ENCODE peak calls at places on chromosomes 13 and 19, in eight cellular contexts. One of them, this sample, is unnamed.

GRCh38 chr13:48542581-48543341 is 9.9 kb upstream of the RCBTB2 start:
- DNase-seq in germinal center: no peak
- DNase-seq in HFF-Myc: no peak
- DNase-seq in astrocyte of the hippocampus: peak; percentile 38
- DNase-seq in NCI-H2029: peak; percentile 53
- DNase-seq in GM03348: no peak
- DNase-seq in stimulated activated CD8-positive, alpha-beta memory T cell treated with anti-CD3 and anti-CD28 coated beads, Interleukin-2, amount 100 ng/mL, for 1 hour: no peak
- DNase-seq in astrocyte: peak; percentile 7
- DNase-seq in this sample: peak; percentile 22

GRCh38 chr19:3880471-3881271 is at the start of gene ATCAY:
- DNase-seq in germinal center: no peak
- DNase-seq in HFF-Myc: no peak
- DNase-seq in astrocyte of the hippocampus: peak; percentile 51
- DNase-seq in NCI-H2029: no peak
- DNase-seq in GM03348: peak; percentile 5
- DNase-seq in stimulated activated CD8-positive, alpha-beta memory T cell treated with anti-CD3 and anti-CD28 coated beads, Interleukin-2, amount 100 ng/mL, for 1 hour: no peak
- DNase-seq in astrocyte: no peak
- DNase-seq in this sample: no peak

GRCh38 chr13:30111810-30112209 is 195.5 kb downstream of the KATNAL1 start:
- DNase-seq in germinal center: peak; percentile 46
- DNase-seq in HFF-Myc: no peak
- DNase-seq in astrocyte of the hippocampus: no peak
- DNase-seq in NCI-H2029: no peak
- DNase-seq in GM03348: peak; percentile 39
- DNase-seq in stimulated activated CD8-positive, alpha-beta memory T cell treated with anti-CD3 and anti-CD28 coated beads, Interleukin-2, amount 100 ng/mL, for 1 hour: no peak
- DNase-seq in astrocyte: no peak
- DNase-seq in this sample: peak; percentile 42

GRCh38 chr13:114079601-114080536 is 52.6 kb downstream of the RASA3 start:
- DNase-seq in germinal center: no peak
- DNase-seq in HFF-Myc: no peak
- DNase-seq in astrocyte of the hippocampus: no peak
- DNase-seq in NCI-H2029: no peak
- DNase-seq in GM03348: no peak
- DNase-seq in stimulated activated CD8-positive, alpha-beta memory T cell treated with anti-CD3 and anti-CD28 coated beads, Interleukin-2, amount 100 ng/mL, for 1 hour: no peak
- DNase-seq in astrocyte: no peak
- DNase-seq in this sample: no peak

GRCh38 chr19:55225415-55225958 is 3.1 kb downstream of the TMEM86B start:
- DNase-seq in germinal center: no peak
- DNase-seq in HFF-Myc: no peak
- DNase-seq in astrocyte of the hippocampus: no peak
- DNase-seq in NCI-H2029: no peak
- DNase-seq in GM03348: no peak
- DNase-seq in stimulated activated CD8-positive, alpha-beta memory T cell treated with anti-CD3 and anti-CD28 coated beads, Interleukin-2, amount 100 ng/mL, for 1 hour: no peak
- DNase-seq in astrocyte: no peak
- DNase-seq in this sample: no peak

GRCh38 chr13:47945738-47946137 is 55.3 kb downstream of the SUCLA2 start:
- DNase-seq in germinal center: no peak
- DNase-seq in HFF-Myc: no peak
- DNase-seq in astrocyte of the hippocampus: no peak
- DNase-seq in NCI-H2029: no peak
- DNase-seq in GM03348: peak; percentile 58
- DNase-seq in stimulated activated CD8-positive, alpha-beta memory T cell treated with anti-CD3 and anti-CD28 coated beads, Interleukin-2, amount 100 ng/mL, for 1 hour: no peak
- DNase-seq in astrocyte: peak; percentile 65
- DNase-seq in this sample: peak; percentile 45

GRCh38 chr19:52520013-52520412 is 7.5 kb upstream of the ZNF808 start:
- DNase-seq in germinal center: no peak
- DNase-seq in HFF-Myc: no peak
- DNase-seq in astrocyte of the hippocampus: no peak
- DNase-seq in NCI-H2029: no peak
- DNase-seq in GM03348: no peak
- DNase-seq in stimulated activated CD8-positive, alpha-beta memory T cell treated with anti-CD3 and anti-CD28 coated beads, Interleukin-2, amount 100 ng/mL, for 1 hour: no peak
- DNase-seq in astrocyte: no peak
- DNase-seq in this sample: no peak

GRCh38 chr13:112152846-112153245 is 85.9 kb downstream of the SOX1 start:
- DNase-seq in germinal center: no peak
- DNase-seq in HFF-Myc: no peak
- DNase-seq in astrocyte of the hippocampus: no peak
- DNase-seq in NCI-H2029: no peak
- DNase-seq in GM03348: no peak
- DNase-seq in stimulated activated CD8-positive, alpha-beta memory T cell treated with anti-CD3 and anti-CD28 coated beads, Interleukin-2, amount 100 ng/mL, for 1 hour: no peak
- DNase-seq in astrocyte: no peak
- DNase-seq in this sample: no peak

GRCh38 chr19:45168767-45169351 is 8.1 kb upstream of the NKPD1 start:
- DNase-seq in germinal center: no peak
- DNase-seq in HFF-Myc: no peak
- DNase-seq in astrocyte of the hippocampus: no peak
- DNase-seq in NCI-H2029: peak; percentile 51
- DNase-seq in GM03348: no peak
- DNase-seq in stimulated activated CD8-positive, alpha-beta memory T cell treated with anti-CD3 and anti-CD28 coated beads, Interleukin-2, amount 100 ng/mL, for 1 hour: no peak
- DNase-seq in astrocyte: no peak
- DNase-seq in this sample: no peak

GRCh38 chr19:31448221-31448657 is 99.0 kb upstream of the TSHZ3 start:
- DNase-seq in germinal center: no peak
- DNase-seq in HFF-Myc: peak; percentile 42
- DNase-seq in astrocyte of the hippocampus: peak; percentile 29
- DNase-seq in NCI-H2029: peak; percentile 96
- DNase-seq in GM03348: peak; percentile 91
- DNase-seq in stimulated activated CD8-positive, alpha-beta memory T cell treated with anti-CD3 and anti-CD28 coated beads, Interleukin-2, amount 100 ng/mL, for 1 hour: no peak
- DNase-seq in astrocyte: peak; percentile 69
- DNase-seq in this sample: peak; percentile 90

GRCh38 chr13:111966969-111967368 is 100.0 kb upstream of the SOX1 start:
- DNase-seq in germinal center: no peak
- DNase-seq in HFF-Myc: no peak
- DNase-seq in astrocyte of the hippocampus: no peak
- DNase-seq in NCI-H2029: no peak
- DNase-seq in GM03348: no peak
- DNase-seq in stimulated activated CD8-positive, alpha-beta memory T cell treated with anti-CD3 and anti-CD28 coated beads, Interleukin-2, amount 100 ng/mL, for 1 hour: no peak
- DNase-seq in astrocyte: no peak
- DNase-seq in this sample: no peak

GRCh38 chr19:3810708-3811355 is 24.7 kb upstream of the MATK start:
- DNase-seq in germinal center: no peak
- DNase-seq in HFF-Myc: no peak
- DNase-seq in astrocyte of the hippocampus: no peak
- DNase-seq in NCI-H2029: no peak
- DNase-seq in GM03348: no peak
- DNase-seq in stimulated activated CD8-positive, alpha-beta memory T cell treated with anti-CD3 and anti-CD28 coated beads, Interleukin-2, amount 100 ng/mL, for 1 hour: no peak
- DNase-seq in astrocyte: no peak
- DNase-seq in this sample: no peak

GRCh38 chr19:3556978-3557460 is 367 bp downstream of the MFSD12 start:
- DNase-seq in germinal center: peak; percentile 70
- DNase-seq in HFF-Myc: no peak
- DNase-seq in astrocyte of the hippocampus: peak; percentile 67
- DNase-seq in NCI-H2029: peak; percentile 27
- DNase-seq in GM03348: peak; percentile 79
- DNase-seq in stimulated activated CD8-positive, alpha-beta memory T cell treated with anti-CD3 and anti-CD28 coated beads, Interleukin-2, amount 100 ng/mL, for 1 hour: peak; percentile 49
- DNase-seq in astrocyte: peak; percentile 20
- DNase-seq in this sample: peak; percentile 72

GRCh38 chr13:23470706-23471610 is 37.5 kb upstream of the SACS start:
- DNase-seq in germinal center: no peak
- DNase-seq in HFF-Myc: no peak
- DNase-seq in astrocyte of the hippocampus: no peak
- DNase-seq in NCI-H2029: no peak
- DNase-seq in GM03348: no peak
- DNase-seq in stimulated activated CD8-positive, alpha-beta memory T cell treated with anti-CD3 and anti-CD28 coated beads, Interleukin-2, amount 100 ng/mL, for 1 hour: no peak
- DNase-seq in astrocyte: no peak
- DNase-seq in this sample: no peak

GRCh38 chr13:97502192-97502591 is 68.2 kb downstream of the RAP2A start:
- DNase-seq in germinal center: no peak
- DNase-seq in HFF-Myc: no peak
- DNase-seq in astrocyte of the hippocampus: no peak
- DNase-seq in NCI-H2029: no peak
- DNase-seq in GM03348: no peak
- DNase-seq in stimulated activated CD8-positive, alpha-beta memory T cell treated with anti-CD3 and anti-CD28 coated beads, Interleukin-2, amount 100 ng/mL, for 1 hour: no peak
- DNase-seq in astrocyte: no peak
- DNase-seq in this sample: no peak

GRCh38 chr19:3710265-3710812 is 2.2 kb downstream of the TJP3 start:
- DNase-seq in germinal center: no peak
- DNase-seq in HFF-Myc: no peak
- DNase-seq in astrocyte of the hippocampus: peak; percentile 59
- DNase-seq in NCI-H2029: peak; percentile 98
- DNase-seq in GM03348: no peak
- DNase-seq in stimulated activated CD8-positive, alpha-beta memory T cell treated with anti-CD3 and anti-CD28 coated beads, Interleukin-2, amount 100 ng/mL, for 1 hour: no peak
- DNase-seq in astrocyte: no peak
- DNase-seq in this sample: no peak

GRCh38 chr19:757811-758668 is 7.1 kb downstream of the MISP start:
- DNase-seq in germinal center: no peak
- DNase-seq in HFF-Myc: no peak
- DNase-seq in astrocyte of the hippocampus: no peak
- DNase-seq in NCI-H2029: no peak
- DNase-seq in GM03348: no peak
- DNase-seq in stimulated activated CD8-positive, alpha-beta memory T cell treated with anti-CD3 and anti-CD28 coated beads, Interleukin-2, amount 100 ng/mL, for 1 hour: no peak
- DNase-seq in astrocyte: no peak
- DNase-seq in this sample: no peak

GRCh38 chr19:17385878-17386611 is 8.0 kb downstream of the CCDC194 start:
- DNase-seq in germinal center: peak; percentile 82
- DNase-seq in HFF-Myc: no peak
- DNase-seq in astrocyte of the hippocampus: peak; percentile 75
- DNase-seq in NCI-H2029: peak; percentile 46
- DNase-seq in GM03348: peak; percentile 85
- DNase-seq in stimulated activated CD8-positive, alpha-beta memory T cell treated with anti-CD3 and anti-CD28 coated beads, Interleukin-2, amount 100 ng/mL, for 1 hour: peak; percentile 34
- DNase-seq in astrocyte: no peak
- DNase-seq in this sample: peak; percentile 66

This sample was measured in GM23248.